ENCODE peak calls at places on chromosomes 5 and 9, in four cellular contexts. O is testis, P is endothelial cell, L is lower lobe of right lung. D is an unnamed sample.

GRCh38 chr9:134325096-134325812 is 1.0 kb upstream of the RXRA start:
- DNase-seq in O (peak; percentile 58), L (peak; percentile 77), P (no peak), D (no peak)

GRCh38 chr9:127742435-127743088 is 7.5 kb upstream of the TOR2A start:
- DNase-seq in P (no peak), O (peak; percentile 71), L (no peak), D (peak; percentile 97)

GRCh38 chr9:137975936-137976565 is 98.5 kb downstream of the CACNA1B start:
- DNase-seq in O (peak; percentile 6), L (peak; percentile 28), P (no peak), D (no peak)

GRCh38 chr9:104572612-104573011 is 3.6 kb downstream of the OR13C8 start:
- DNase-seq in P (no peak), O (no peak), L (no peak), D (no peak)

GRCh38 chr9:92534199-92535159 is 1.3 kb downstream of the ECM2 start:
- DNase-seq in O (no peak), L (no peak), P (no peak), D (no peak)

GRCh38 chr5:26700759-26701384 is 337.5 kb downstream of the CDH9 start:
- DNase-seq in O (peak; percentile 69), P (peak; percentile 60), L (no peak), D (peak; percentile 35)

GRCh38 chr9:136198605-136199083 is 6.3 kb downstream of the LHX3 start:
- DNase-seq in O (no peak), P (no peak), L (no peak), D (no peak)

GRCh38 chr9:127714916-127715442 is 484 bp downstream of the PTRH1 start:
- DNase-seq in O (no peak), P (peak; percentile 33), L (no peak), D (no peak)

GRCh38 chr9:72294952-72295351 is 70.1 kb downstream of the ZFAND5 start:
- DNase-seq in P (no peak), O (no peak), L (peak; percentile 52), D (no peak)

D was measured in HuH-7.